ENCODE peak calls at places on chromosome 11, in seven cellular contexts. One of them, this sample, is unnamed.

GRCh38 chr11:35158371-35159081 is 19.6 kb downstream of the CD44 start:
- DNase-seq in posterior cingulate gyrus: no peak
- DNase-seq in testis: peak; percentile 35
- DNase-seq in left cardiac atrium: peak; percentile 41
- DNase-seq in stimulated activated CD4-positive, alpha-beta T cell treated with anti-CD3 and anti-CD28 coated beads, Interleukin-15, amount 100 ng/mL, for 24 hours: no peak
- DNase-seq in amygdala: no peak
- DNase-seq in iris pigment epithelial cell: no peak
- DNase-seq in this sample: no peak

GRCh38 chr11:126636911-126637799 is 281.7 kb downstream of the ST3GAL4 start:
- DNase-seq in left cardiac atrium: no peak
- DNase-seq in testis: no peak
- DNase-seq in stimulated activated CD4-positive, alpha-beta T cell treated with anti-CD3 and anti-CD28 coated beads, Interleukin-15, amount 100 ng/mL, for 24 hours: no peak
- DNase-seq in iris pigment epithelial cell: peak; percentile 5
- DNase-seq in amygdala: no peak
- DNase-seq in posterior cingulate gyrus: no peak
- DNase-seq in this sample: no peak

GRCh38 chr11:46143049-46143806 is 22.0 kb upstream of the PHF21A start:
- DNase-seq in posterior cingulate gyrus: no peak
- DNase-seq in left cardiac atrium: no peak
- DNase-seq in iris pigment epithelial cell: no peak
- DNase-seq in testis: no peak
- DNase-seq in amygdala: no peak
- DNase-seq in stimulated activated CD4-positive, alpha-beta T cell treated with anti-CD3 and anti-CD28 coated beads, Interleukin-15, amount 100 ng/mL, for 24 hours: no peak
- DNase-seq in this sample: no peak

GRCh38 chr11:65444314-65445051 is 21.9 kb downstream of the NEAT1 start:
- DNase-seq in left cardiac atrium: no peak
- DNase-seq in stimulated activated CD4-positive, alpha-beta T cell treated with anti-CD3 and anti-CD28 coated beads, Interleukin-15, amount 100 ng/mL, for 24 hours: no peak
- DNase-seq in iris pigment epithelial cell: peak; percentile 43
- DNase-seq in amygdala: no peak
- DNase-seq in posterior cingulate gyrus: no peak
- DNase-seq in testis: no peak
- DNase-seq in this sample: no peak

GRCh38 chr11:100671471-100671870 is 15.6 kb upstream of the ARHGAP42 start:
- DNase-seq in left cardiac atrium: no peak
- DNase-seq in testis: no peak
- DNase-seq in stimulated activated CD4-positive, alpha-beta T cell treated with anti-CD3 and anti-CD28 coated beads, Interleukin-15, amount 100 ng/mL, for 24 hours: no peak
- DNase-seq in amygdala: no peak
- DNase-seq in posterior cingulate gyrus: no peak
- DNase-seq in iris pigment epithelial cell: peak; percentile 69
- DNase-seq in this sample: no peak

GRCh38 chr11:95296621-95297025 is 65.6 kb upstream of the SESN3 start:
- DNase-seq in left cardiac atrium: no peak
- DNase-seq in posterior cingulate gyrus: no peak
- DNase-seq in stimulated activated CD4-positive, alpha-beta T cell treated with anti-CD3 and anti-CD28 coated beads, Interleukin-15, amount 100 ng/mL, for 24 hours: no peak
- DNase-seq in iris pigment epithelial cell: no peak
- DNase-seq in testis: no peak
- DNase-seq in amygdala: no peak
- DNase-seq in this sample: no peak

GRCh38 chr11:45665206-45665932 is at the start of gene CHST1:
- DNase-seq in amygdala: no peak
- DNase-seq in testis: peak; percentile 41
- DNase-seq in left cardiac atrium: peak; percentile 62
- DNase-seq in stimulated activated CD4-positive, alpha-beta T cell treated with anti-CD3 and anti-CD28 coated beads, Interleukin-15, amount 100 ng/mL, for 24 hours: peak; percentile 54
- DNase-seq in iris pigment epithelial cell: peak; percentile 33
- DNase-seq in posterior cingulate gyrus: peak; percentile 86
- DNase-seq in this sample: no peak

GRCh38 chr11:87439981-87440760 is 402.4 kb downstream of the TMEM135 start:
- DNase-seq in left cardiac atrium: no peak
- DNase-seq in amygdala: no peak
- DNase-seq in testis: no peak
- DNase-seq in stimulated activated CD4-positive, alpha-beta T cell treated with anti-CD3 and anti-CD28 coated beads, Interleukin-15, amount 100 ng/mL, for 24 hours: no peak
- DNase-seq in posterior cingulate gyrus: no peak
- DNase-seq in iris pigment epithelial cell: no peak
- DNase-seq in this sample: no peak

GRCh38 chr11:109422755-109423113 is 744 bp downstream of the C11orf87 start:
- DNase-seq in testis: no peak
- DNase-seq in left cardiac atrium: no peak
- DNase-seq in amygdala: no peak
- DNase-seq in posterior cingulate gyrus: peak; percentile 73
- DNase-seq in stimulated activated CD4-positive, alpha-beta T cell treated with anti-CD3 and anti-CD28 coated beads, Interleukin-15, amount 100 ng/mL, for 24 hours: no peak
- DNase-seq in iris pigment epithelial cell: peak; percentile 20
- DNase-seq in this sample: no peak

GRCh38 chr11:47514825-47515647 is 37.9 kb downstream of the CELF1 start:
- DNase-seq in testis: no peak
- DNase-seq in iris pigment epithelial cell: peak; percentile 93
- DNase-seq in left cardiac atrium: no peak
- DNase-seq in stimulated activated CD4-positive, alpha-beta T cell treated with anti-CD3 and anti-CD28 coated beads, Interleukin-15, amount 100 ng/mL, for 24 hours: peak; percentile 68
- DNase-seq in posterior cingulate gyrus: no peak
- DNase-seq in amygdala: no peak
- DNase-seq in this sample: no peak

GRCh38 chr11:3866206-3866605 is 10.7 kb downstream of the STIM1 start:
- DNase-seq in left cardiac atrium: peak; percentile 52
- DNase-seq in amygdala: no peak
- DNase-seq in posterior cingulate gyrus: no peak
- DNase-seq in iris pigment epithelial cell: peak; percentile 35
- DNase-seq in stimulated activated CD4-positive, alpha-beta T cell treated with anti-CD3 and anti-CD28 coated beads, Interleukin-15, amount 100 ng/mL, for 24 hours: no peak
- DNase-seq in testis: no peak
- DNase-seq in this sample: peak; percentile 85

GRCh38 chr11:44780940-44781631 is 54.3 kb downstream of the TSPAN18 start:
- DNase-seq in posterior cingulate gyrus: no peak
- DNase-seq in amygdala: no peak
- DNase-seq in testis: peak; percentile 70
- DNase-seq in iris pigment epithelial cell: peak; percentile 46
- DNase-seq in left cardiac atrium: peak; percentile 70
- DNase-seq in stimulated activated CD4-positive, alpha-beta T cell treated with anti-CD3 and anti-CD28 coated beads, Interleukin-15, amount 100 ng/mL, for 24 hours: no peak
- DNase-seq in this sample: peak; percentile 33

GRCh38 chr11:104531075-104531474 is 367.1 kb upstream of the PDGFD start:
- DNase-seq in stimulated activated CD4-positive, alpha-beta T cell treated with anti-CD3 and anti-CD28 coated beads, Interleukin-15, amount 100 ng/mL, for 24 hours: peak; percentile 4
- DNase-seq in testis: no peak
- DNase-seq in iris pigment epithelial cell: peak; percentile 31
- DNase-seq in posterior cingulate gyrus: no peak
- DNase-seq in left cardiac atrium: no peak
- DNase-seq in amygdala: no peak
- DNase-seq in this sample: no peak

GRCh38 chr11:74520316-74520715 is 26.8 kb upstream of the LIPT2 start:
- DNase-seq in testis: no peak
- DNase-seq in left cardiac atrium: no peak
- DNase-seq in posterior cingulate gyrus: no peak
- DNase-seq in stimulated activated CD4-positive, alpha-beta T cell treated with anti-CD3 and anti-CD28 coated beads, Interleukin-15, amount 100 ng/mL, for 24 hours: no peak
- DNase-seq in iris pigment epithelial cell: peak; percentile 6
- DNase-seq in amygdala: no peak
- DNase-seq in this sample: no peak

GRCh38 chr11:84558085-84558905 is 1068.8 kb downstream of the DLG2 start:
- DNase-seq in testis: peak; percentile 58
- DNase-seq in posterior cingulate gyrus: no peak
- DNase-seq in left cardiac atrium: no peak
- DNase-seq in amygdala: no peak
- DNase-seq in iris pigment epithelial cell: peak; percentile 61
- DNase-seq in stimulated activated CD4-positive, alpha-beta T cell treated with anti-CD3 and anti-CD28 coated beads, Interleukin-15, amount 100 ng/mL, for 24 hours: no peak
- DNase-seq in this sample: no peak